ENCODE peak calls at places on chromosomes 3 and 15, in seven cellular contexts. One of them, this sample, is unnamed.

GRCh38 chr3:11719406-11720219 is 75.9 kb upstream of the VGLL4 start:
- DNase-seq in spleen: peak
- DNase-seq in Right ventricle myocardium superior: peak
- DNase-seq in stimulated activated naive B cell treated with anti-CD40 and anti-IgM and Interleukin-4, amounts not matched to agents 10 μg/mL and 1 μg/mL and 100 μg/mL, for 72 hours: peak
- DNase-seq in stimulated activated CD4-positive, alpha-beta T cell treated with anti-CD3 and anti-CD28 coated beads, Interleukin-1b, Interleukin-23, amount 100 ng/mL, for 48 hours: peak
- DNase-seq in NCI-H1417: peak
- DNase-seq in AG04450: no peak
- DNase-seq in this sample: no peak

GRCh38 chr15:78772738-78773137 is 38.5 kb downstream of the ADAMTS7 start:
- DNase-seq in spleen: no peak
- DNase-seq in Right ventricle myocardium superior: no peak
- DNase-seq in stimulated activated naive B cell treated with anti-CD40 and anti-IgM and Interleukin-4, amounts not matched to agents 10 μg/mL and 1 μg/mL and 100 μg/mL, for 72 hours: no peak
- DNase-seq in stimulated activated CD4-positive, alpha-beta T cell treated with anti-CD3 and anti-CD28 coated beads, Interleukin-1b, Interleukin-23, amount 100 ng/mL, for 48 hours: no peak
- DNase-seq in NCI-H1417: no peak
- DNase-seq in AG04450: no peak
- DNase-seq in this sample: no peak

GRCh38 chr3:65146149-65146548 is 458.3 kb upstream of the ADAMTS9 start:
- DNase-seq in spleen: no peak
- DNase-seq in Right ventricle myocardium superior: no peak
- DNase-seq in stimulated activated naive B cell treated with anti-CD40 and anti-IgM and Interleukin-4, amounts not matched to agents 10 μg/mL and 1 μg/mL and 100 μg/mL, for 72 hours: no peak
- DNase-seq in stimulated activated CD4-positive, alpha-beta T cell treated with anti-CD3 and anti-CD28 coated beads, Interleukin-1b, Interleukin-23, amount 100 ng/mL, for 48 hours: no peak
- DNase-seq in NCI-H1417: peak
- DNase-seq in AG04450: no peak
- DNase-seq in this sample: no peak

GRCh38 chr15:69854521-69855171 is 243.1 kb downstream of the TLE3 start:
- DNase-seq in spleen: peak
- DNase-seq in Right ventricle myocardium superior: no peak
- DNase-seq in stimulated activated naive B cell treated with anti-CD40 and anti-IgM and Interleukin-4, amounts not matched to agents 10 μg/mL and 1 μg/mL and 100 μg/mL, for 72 hours: no peak
- DNase-seq in stimulated activated CD4-positive, alpha-beta T cell treated with anti-CD3 and anti-CD28 coated beads, Interleukin-1b, Interleukin-23, amount 100 ng/mL, for 48 hours: no peak
- DNase-seq in NCI-H1417: no peak
- DNase-seq in AG04450: peak
- DNase-seq in this sample: no peak

GRCh38 chr3:106457278-106458210 is 588.7 kb upstream of the CBLB start:
- DNase-seq in spleen: no peak
- DNase-seq in Right ventricle myocardium superior: no peak
- DNase-seq in stimulated activated naive B cell treated with anti-CD40 and anti-IgM and Interleukin-4, amounts not matched to agents 10 μg/mL and 1 μg/mL and 100 μg/mL, for 72 hours: peak
- DNase-seq in stimulated activated CD4-positive, alpha-beta T cell treated with anti-CD3 and anti-CD28 coated beads, Interleukin-1b, Interleukin-23, amount 100 ng/mL, for 48 hours: peak
- DNase-seq in NCI-H1417: no peak
- DNase-seq in AG04450: peak
- DNase-seq in this sample: no peak

GRCh38 chr15:35308802-35309201 is 223.7 kb upstream of the NANOGP8 start:
- DNase-seq in spleen: no peak
- DNase-seq in Right ventricle myocardium superior: no peak
- DNase-seq in stimulated activated naive B cell treated with anti-CD40 and anti-IgM and Interleukin-4, amounts not matched to agents 10 μg/mL and 1 μg/mL and 100 μg/mL, for 72 hours: no peak
- DNase-seq in stimulated activated CD4-positive, alpha-beta T cell treated with anti-CD3 and anti-CD28 coated beads, Interleukin-1b, Interleukin-23, amount 100 ng/mL, for 48 hours: no peak
- DNase-seq in NCI-H1417: no peak
- DNase-seq in AG04450: peak
- DNase-seq in this sample: no peak

GRCh38 chr3:183306798-183307671 is 54.0 kb downstream of the B3GNT5 start:
- DNase-seq in spleen: peak
- DNase-seq in Right ventricle myocardium superior: peak
- DNase-seq in stimulated activated naive B cell treated with anti-CD40 and anti-IgM and Interleukin-4, amounts not matched to agents 10 μg/mL and 1 μg/mL and 100 μg/mL, for 72 hours: peak
- DNase-seq in stimulated activated CD4-positive, alpha-beta T cell treated with anti-CD3 and anti-CD28 coated beads, Interleukin-1b, Interleukin-23, amount 100 ng/mL, for 48 hours: peak
- DNase-seq in NCI-H1417: no peak
- DNase-seq in AG04450: no peak
- DNase-seq in this sample: no peak

GRCh38 chr3:51967384-51968174 is at the start of gene PCBP4:
- DNase-seq in spleen: no peak
- DNase-seq in Right ventricle myocardium superior: peak
- DNase-seq in stimulated activated naive B cell treated with anti-CD40 and anti-IgM and Interleukin-4, amounts not matched to agents 10 μg/mL and 1 μg/mL and 100 μg/mL, for 72 hours: no peak
- DNase-seq in stimulated activated CD4-positive, alpha-beta T cell treated with anti-CD3 and anti-CD28 coated beads, Interleukin-1b, Interleukin-23, amount 100 ng/mL, for 48 hours: no peak
- DNase-seq in NCI-H1417: peak
- DNase-seq in AG04450: no peak
- DNase-seq in this sample: no peak

GRCh38 chr3:68987322-68987721 is 26.2 kb downstream of the EOGT start:
- DNase-seq in spleen: no peak
- DNase-seq in Right ventricle myocardium superior: no peak
- DNase-seq in stimulated activated naive B cell treated with anti-CD40 and anti-IgM and Interleukin-4, amounts not matched to agents 10 μg/mL and 1 μg/mL and 100 μg/mL, for 72 hours: no peak
- DNase-seq in stimulated activated CD4-positive, alpha-beta T cell treated with anti-CD3 and anti-CD28 coated beads, Interleukin-1b, Interleukin-23, amount 100 ng/mL, for 48 hours: no peak
- DNase-seq in NCI-H1417: no peak
- DNase-seq in AG04450: no peak
- DNase-seq in this sample: no peak

GRCh38 chr15:71079208-71080044 is 35.8 kb upstream of the THSD4 start:
- DNase-seq in spleen: no peak
- DNase-seq in Right ventricle myocardium superior: peak
- DNase-seq in stimulated activated naive B cell treated with anti-CD40 and anti-IgM and Interleukin-4, amounts not matched to agents 10 μg/mL and 1 μg/mL and 100 μg/mL, for 72 hours: no peak
- DNase-seq in stimulated activated CD4-positive, alpha-beta T cell treated with anti-CD3 and anti-CD28 coated beads, Interleukin-1b, Interleukin-23, amount 100 ng/mL, for 48 hours: no peak
- DNase-seq in NCI-H1417: no peak
- DNase-seq in AG04450: no peak
- DNase-seq in this sample: no peak

GRCh38 chr3:5095879-5096278 is 26.2 kb upstream of the ARL8B start:
- DNase-seq in spleen: no peak
- DNase-seq in Right ventricle myocardium superior: peak
- DNase-seq in stimulated activated naive B cell treated with anti-CD40 and anti-IgM and Interleukin-4, amounts not matched to agents 10 μg/mL and 1 μg/mL and 100 μg/mL, for 72 hours: no peak
- DNase-seq in stimulated activated CD4-positive, alpha-beta T cell treated with anti-CD3 and anti-CD28 coated beads, Interleukin-1b, Interleukin-23, amount 100 ng/mL, for 48 hours: peak
- DNase-seq in NCI-H1417: no peak
- DNase-seq in AG04450: no peak
- DNase-seq in this sample: no peak

GRCh38 chr3:88113311-88114162 is 36.2 kb upstream of the C3orf38 start:
- DNase-seq in spleen: no peak
- DNase-seq in Right ventricle myocardium superior: no peak
- DNase-seq in stimulated activated naive B cell treated with anti-CD40 and anti-IgM and Interleukin-4, amounts not matched to agents 10 μg/mL and 1 μg/mL and 100 μg/mL, for 72 hours: peak
- DNase-seq in stimulated activated CD4-positive, alpha-beta T cell treated with anti-CD3 and anti-CD28 coated beads, Interleukin-1b, Interleukin-23, amount 100 ng/mL, for 48 hours: peak
- DNase-seq in NCI-H1417: peak
- DNase-seq in AG04450: peak
- DNase-seq in this sample: no peak

GRCh38 chr3:194496217-194496881 is 9.5 kb upstream of the ATP13A3 start:
- DNase-seq in spleen: no peak
- DNase-seq in Right ventricle myocardium superior: no peak
- DNase-seq in stimulated activated naive B cell treated with anti-CD40 and anti-IgM and Interleukin-4, amounts not matched to agents 10 μg/mL and 1 μg/mL and 100 μg/mL, for 72 hours: no peak
- DNase-seq in stimulated activated CD4-positive, alpha-beta T cell treated with anti-CD3 and anti-CD28 coated beads, Interleukin-1b, Interleukin-23, amount 100 ng/mL, for 48 hours: no peak
- DNase-seq in NCI-H1417: no peak
- DNase-seq in AG04450: no peak
- DNase-seq in this sample: peak

GRCh38 chr3:43770426-43771103 is 79.8 kb downstream of the ABHD5 start:
- DNase-seq in spleen: no peak
- DNase-seq in Right ventricle myocardium superior: peak
- DNase-seq in stimulated activated naive B cell treated with anti-CD40 and anti-IgM and Interleukin-4, amounts not matched to agents 10 μg/mL and 1 μg/mL and 100 μg/mL, for 72 hours: no peak
- DNase-seq in stimulated activated CD4-positive, alpha-beta T cell treated with anti-CD3 and anti-CD28 coated beads, Interleukin-1b, Interleukin-23, amount 100 ng/mL, for 48 hours: peak
- DNase-seq in NCI-H1417: peak
- DNase-seq in AG04450: no peak
- DNase-seq in this sample: no peak